ENCODE peak calls at places on chromosomes 5 and 9, in eight cellular contexts. N is stomach, X is uterus, Y is IMR-90, E is Peyer's patch, R is colonic mucosa, Q is HCT116, B is sigmoid colon. D is an unnamed sample.

GRCh38 chr9:134936762-134937555 is 19.2 kb upstream of the FCN1 start:
- DNase-seq in N (no peak), X (no peak), Y (no peak), E (no peak), R (no peak), Q (no peak), B (no peak), D (no peak)

GRCh38 chr9:81656871-81657337 is 32.4 kb downstream of the TLE1 start:
- DNase-seq in N (no peak), X (no peak), Y (no peak), E (no peak), R (no peak), Q (no peak), B (no peak), D (no peak)

GRCh38 chr5:73901455-73901854 is 275.5 kb downstream of the ARHGEF28 start:
- DNase-seq in N (no peak), X (no peak), Y (no peak), E (no peak), R (peak; percentile 34), Q (no peak), B (no peak), D (no peak)

GRCh38 chr5:75736273-75736672 is 19.0 kb upstream of the POC5 start:
- DNase-seq in N (no peak), X (no peak), Y (no peak), E (no peak), R (no peak), Q (no peak), B (no peak), D (no peak)

GRCh38 chr9:136669791-136670464 is 7.2 kb downstream of the EGFL7 start:
- DNase-seq in N (no peak), X (no peak), Y (no peak), E (no peak), R (no peak), Q (no peak), B (no peak), D (no peak)

GRCh38 chr5:127203818-127204217 is 86.8 kb upstream of the MEGF10 start:
- DNase-seq in N (no peak), X (no peak), Y (peak; percentile 39), E (no peak), R (no peak), Q (peak; percentile 6), B (no peak), D (no peak)

GRCh38 chr9:16154570-16155078 is 601.8 kb downstream of the CCDC171 start:
- DNase-seq in N (peak; percentile 32), X (no peak), Y (no peak), E (peak; percentile 52), R (peak; percentile 49), Q (no peak), B (no peak), D (no peak)

GRCh38 chr5:179373101-179373934 is 28.1 kb upstream of the ADAMTS2 start:
- DNase-seq in N (no peak), X (no peak), Y (no peak), E (peak; percentile 21), R (no peak), Q (no peak), B (peak; percentile 40), D (no peak)

GRCh38 chr9:129401623-129402340 is 219.1 kb downstream of the C9orf50 start:
- DNase-seq in N (no peak), X (peak; percentile 81), Y (no peak), E (no peak), R (peak; percentile 40), Q (no peak), B (no peak), D (no peak)

GRCh38 chr5:40385544-40385943 is 294.2 kb upstream of the PTGER4 start:
- DNase-seq in N (no peak), X (no peak), Y (peak; percentile 66), E (no peak), R (no peak), Q (peak; percentile 23), B (no peak), D (peak; percentile 54)

GRCh38 chr9:85900504-85901201 is 40.3 kb upstream of the NAA35 start:
- DNase-seq in N (no peak), X (no peak), Y (peak; percentile 36), E (no peak), R (peak; percentile 33), Q (peak; percentile 37), B (no peak), D (no peak)

GRCh38 chr5:65299841-65300240 is 181.9 kb downstream of the ADAMTS6 start:
- DNase-seq in N (no peak), X (no peak), Y (peak; percentile 97), E (no peak), R (no peak), Q (no peak), B (no peak), D (no peak)

GRCh38 chr5:41510176-41510831 is at the start of gene PLCXD3:
- DNase-seq in N (peak; percentile 60), X (no peak), Y (no peak), E (peak; percentile 46), R (peak; percentile 22), Q (no peak), B (peak; percentile 60), D (peak; percentile 28)

GRCh38 chr5:75656311-75657003 is 45.2 kb downstream of the ANKDD1B start:
- DNase-seq in N (no peak), X (no peak), Y (peak; percentile 46), E (no peak), R (no peak), Q (no peak), B (no peak), D (no peak)

GRCh38 chr9:36450110-36450732 is 50.2 kb upstream of the RNF38 start:
- DNase-seq in N (no peak), X (no peak), Y (peak; percentile 57), E (peak; percentile 58), R (peak; percentile 30), Q (peak; percentile 22), B (no peak), D (no peak)

DNA sequence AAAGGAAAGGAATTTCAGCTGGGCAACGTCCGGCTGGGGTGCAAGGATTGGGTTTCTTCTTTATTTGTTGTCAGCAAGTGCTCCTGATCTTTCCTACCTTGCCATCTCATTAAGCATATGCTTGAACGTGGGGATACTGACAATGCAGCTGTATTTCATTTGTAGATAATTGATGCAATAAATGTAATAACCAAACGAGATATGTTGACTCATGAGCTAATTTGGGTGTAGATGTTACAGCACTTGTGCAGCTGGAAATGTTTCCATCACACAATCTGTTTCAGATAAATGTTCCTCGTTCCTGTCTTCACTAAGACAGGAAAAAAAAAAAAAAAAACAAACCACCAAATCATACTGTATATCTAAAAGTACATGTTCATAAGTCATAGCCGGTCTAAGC is 123.8 kb downstream of the DMRT2 start:
- DNase-seq in N (no peak), X (no peak), Y (no peak), E (no peak), R (no peak), Q (no peak), B (no peak), D (no peak)
- TF ChIP-seq CTCF in N (no peak), X (no peak), Y (no peak), E (no peak), R (no peak), Q (no peak), B (no peak), D (no peak)

DNA sequence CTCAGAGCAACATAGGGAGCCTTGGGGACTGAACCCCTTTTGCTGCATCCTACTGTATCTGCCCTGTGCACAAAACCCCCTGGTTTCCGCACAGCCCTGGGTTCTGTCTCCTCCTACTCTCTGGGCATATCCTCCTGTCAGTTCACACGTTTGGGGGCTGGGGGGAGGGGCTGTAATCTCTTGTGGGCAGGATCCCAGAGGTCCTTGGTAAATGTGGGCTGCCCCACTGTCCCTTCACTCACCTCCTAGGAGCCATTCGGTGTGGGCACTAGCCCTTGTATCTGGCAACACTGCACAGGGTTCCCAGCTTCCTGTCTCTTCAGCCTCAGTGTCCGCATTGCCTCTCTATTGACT is 271.8 kb upstream of the DMAC1 start:
- DNase-seq in N (no peak), X (no peak), Y (no peak), E (no peak), R (no peak), Q (no peak), B (no peak), D (no peak)
- H3K9me3 ChIP-seq in N (no peaks in the 10 kb centered on the region), X (no peaks in the 10 kb centered on the region), Y (peaks cover 10% of the 10 kb centered on the region), E (no peaks in the 10 kb centered on the region), R (no peaks in the 10 kb centered on the region), Q (no peaks in the 10 kb centered on the region), B (no peaks in the 10 kb centered on the region), D (no peaks in the 10 kb centered on the region)

GRCh38 chr9:26727471-26727870 is 165.1 kb downstream of the CAAP1 start:
- DNase-seq in N (no peak), X (no peak), Y (no peak), E (no peak), R (no peak), Q (no peak), B (no peak), D (no peak)

GRCh38 chr9:26722755-26723154 is 169.8 kb downstream of the CAAP1 start:
- DNase-seq in N (no peak), X (no peak), Y (no peak), E (no peak), R (no peak), Q (no peak), B (no peak), D (no peak)

GRCh38 chr9:26725573-26725972 is 167.0 kb downstream of the CAAP1 start:
- DNase-seq in N (no peak), X (no peak), Y (no peak), E (no peak), R (no peak), Q (no peak), B (no peak), D (no peak)

DNA sequence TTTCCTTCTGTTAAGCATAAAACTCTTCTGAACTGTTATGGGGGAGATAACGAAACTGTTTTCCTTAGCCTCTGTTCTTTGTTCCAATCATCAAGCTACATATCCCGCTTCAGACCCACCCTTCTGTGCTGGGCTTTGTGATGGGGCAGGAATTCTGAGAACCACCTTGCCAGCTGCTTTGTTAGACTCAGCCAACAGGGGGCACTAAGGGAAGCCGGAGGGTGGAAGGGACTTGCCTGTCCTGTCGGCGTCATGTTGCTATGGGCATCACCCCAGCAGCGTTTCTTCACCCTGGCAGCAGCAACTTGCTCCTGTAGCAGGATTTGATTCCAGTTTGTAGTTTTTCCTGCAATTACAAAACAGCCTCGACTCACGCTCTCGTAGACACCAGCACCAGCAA is 169.1 kb downstream of the CAAP1 start:
- DNase-seq in N (no peak), X (peak; percentile 16), Y (peak; percentile 6), E (peak; percentile 74), R (peak; percentile 61), Q (peak; percentile 55), B (no peak), D (no peak)
- H3K4me3 ChIP-seq in N (no peak overlapping the region), X (peak overlapping the region; percentile 15), Y (no peak overlapping the region), E (no peak overlapping the region), R (no peak overlapping the region), Q (no peak overlapping the region), B (no peak overlapping the region), D (no peak overlapping the region)

GRCh38 chr5:157478726-157479125 is 18.7 kb downstream of the NIPAL4 start:
- DNase-seq in N (no peak), X (no peak), Y (no peak), E (no peak), R (no peak), Q (no peak), B (peak; percentile 37), D (no peak)

GRCh38 chr5:157477814-157478494 is 17.9 kb downstream of the NIPAL4 start:
- DNase-seq in N (no peak), X (no peak), Y (no peak), E (no peak), R (no peak), Q (no peak), B (peak; percentile 68), D (no peak)

GRCh38 chr5:157479166-157479565 is 19.2 kb downstream of the NIPAL4 start:
- DNase-seq in N (no peak), X (no peak), Y (peak; percentile 28), E (no peak), R (no peak), Q (no peak), B (peak; percentile 49), D (no peak)

GRCh38 chr5:157475432-157475831 is 15.4 kb downstream of the NIPAL4 start:
- DNase-seq in N (no peak), X (no peak), Y (no peak), E (no peak), R (no peak), Q (no peak), B (no peak), D (no peak)

GRCh38 chr5:157476699-157477408 is 16.8 kb downstream of the NIPAL4 start:
- DNase-seq in N (peak; percentile 43), X (peak; percentile 54), Y (peak; percentile 74), E (peak; percentile 67), R (peak; percentile 45), Q (peak; percentile 45), B (peak; percentile 67), D (no peak)
- TF ChIP-seq CTCF in N (peak; percentile 79), X (peak; percentile 74), Y (peak; percentile 88), E (peak; percentile 76), R (peak; percentile 71), Q (peak; percentile 92), B (peak; percentile 82), D (peak; percentile 50)